ENCODE peak calls at places on chromosomes 11 and 22, in seven cellular contexts. One of them, this sample, is unnamed.

GRCh38 chr11:65915101-65915820 is 3.6 kb downstream of the C11orf68 start:
- DNase-seq in neural progenitor cell: no peak
- DNase-seq in colonic mucosa: no peak
- DNase-seq in kidney tubule cell: peak; percentile 57
- DNase-seq in suprapubic skin: no peak
- DNase-seq in HFFc6: no peak
- DNase-seq in posterior cingulate gyrus: no peak
- DNase-seq in this sample: peak; percentile 49

GRCh38 chr22:38569972-38570840 is at the start of gene DMC1:
- DNase-seq in neural progenitor cell: peak; percentile 99
- DNase-seq in colonic mucosa: peak; percentile 98
- DNase-seq in kidney tubule cell: peak; percentile 83
- DNase-seq in suprapubic skin: peak; percentile 97
- DNase-seq in HFFc6: peak; percentile 53
- DNase-seq in posterior cingulate gyrus: peak; percentile 59
- DNase-seq in this sample: peak; percentile 100

GRCh38 chr11:128336203-128336602 is 251.2 kb downstream of the ETS1 start:
- DNase-seq in neural progenitor cell: no peak
- DNase-seq in colonic mucosa: no peak
- DNase-seq in kidney tubule cell: peak; percentile 88
- DNase-seq in suprapubic skin: peak; percentile 75
- DNase-seq in HFFc6: peak; percentile 99
- DNase-seq in posterior cingulate gyrus: no peak
- DNase-seq in this sample: peak; percentile 49

GRCh38 chr11:21659961-21660360 is 532.9 kb upstream of the ANO5 start:
- DNase-seq in neural progenitor cell: no peak
- DNase-seq in colonic mucosa: no peak
- DNase-seq in kidney tubule cell: no peak
- DNase-seq in suprapubic skin: no peak
- DNase-seq in HFFc6: no peak
- DNase-seq in posterior cingulate gyrus: no peak
- DNase-seq in this sample: no peak

GRCh38 chr22:26648761-26649363 is 8.5 kb upstream of the MIAT start:
- DNase-seq in neural progenitor cell: no peak
- DNase-seq in colonic mucosa: no peak
- DNase-seq in kidney tubule cell: no peak
- DNase-seq in suprapubic skin: no peak
- DNase-seq in HFFc6: no peak
- DNase-seq in posterior cingulate gyrus: no peak
- DNase-seq in this sample: no peak

GRCh38 chr11:70435765-70436500 is 37.6 kb downstream of the CTTN start:
- DNase-seq in neural progenitor cell: no peak
- DNase-seq in colonic mucosa: no peak
- DNase-seq in kidney tubule cell: no peak
- DNase-seq in suprapubic skin: no peak
- DNase-seq in HFFc6: no peak
- DNase-seq in posterior cingulate gyrus: no peak
- DNase-seq in this sample: no peak

GRCh38 chr11:30326114-30326783 is 3.3 kb downstream of the ARL14EP start:
- DNase-seq in neural progenitor cell: no peak
- DNase-seq in colonic mucosa: no peak
- DNase-seq in kidney tubule cell: peak; percentile 21
- DNase-seq in suprapubic skin: no peak
- DNase-seq in HFFc6: peak; percentile 44
- DNase-seq in posterior cingulate gyrus: no peak
- DNase-seq in this sample: no peak

GRCh38 chr11:96748639-96749370 is 359.0 kb downstream of the JRKL start:
- DNase-seq in neural progenitor cell: no peak
- DNase-seq in colonic mucosa: no peak
- DNase-seq in kidney tubule cell: peak; percentile 20
- DNase-seq in suprapubic skin: no peak
- DNase-seq in HFFc6: peak; percentile 69
- DNase-seq in posterior cingulate gyrus: no peak
- DNase-seq in this sample: no peak

GRCh38 chr11:7442588-7443215 is 42.6 kb upstream of the OLFML1 start:
- DNase-seq in neural progenitor cell: peak; percentile 76
- DNase-seq in colonic mucosa: peak; percentile 71
- DNase-seq in kidney tubule cell: peak; percentile 59
- DNase-seq in suprapubic skin: peak; percentile 79
- DNase-seq in HFFc6: peak; percentile 40
- DNase-seq in posterior cingulate gyrus: peak; percentile 66
- DNase-seq in this sample: peak; percentile 94

This sample was measured in endodermal cell.